ENCODE peak calls at places on chromosomes 16 and 17, in four cellular contexts. One of them, this sample, is unnamed.

GRCh38 chr17:55726440-55726839 is 3.8 kb upstream of the TMEM100 start:
- DNase-seq in HepG2: no peak
- DNase-seq in K562: no peak
- DNase-seq in GM12878: no peak
- DNase-seq in this sample: no peak

GRCh38 chr16:11689031-11689840 is 21.0 kb downstream of the SNN start:
- DNase-seq in HepG2: no peak
- DNase-seq in K562: no peak
- DNase-seq in GM12878: peak
- DNase-seq in this sample: no peak

GRCh38 chr16:86669937-86670772 is 91.8 kb downstream of the FOXL1 start:
- DNase-seq in GM12878: no peak
- DNase-seq in HepG2: no peak
- DNase-seq in K562: no peak
- DNase-seq in this sample: no peak

GRCh38 chr17:67441052-67441738 is 64.1 kb downstream of the PITPNC1 start:
- DNase-seq in GM12878: no peak
- DNase-seq in K562: no peak
- DNase-seq in HepG2: peak
- DNase-seq in this sample: no peak

GRCh38 chr16:84737658-84738057 is 37.9 kb downstream of the USP10 start:
- DNase-seq in GM12878: no peak
- DNase-seq in K562: no peak
- DNase-seq in HepG2: no peak
- DNase-seq in this sample: no peak

GRCh38 chr17:74525781-74526288 is 5.4 kb downstream of the CD300LB start:
- DNase-seq in GM12878: no peak
- DNase-seq in K562: no peak
- DNase-seq in HepG2: no peak
- DNase-seq in this sample: no peak

GRCh38 chr16:78505544-78506371 is 406.3 kb downstream of the WWOX start:
- DNase-seq in HepG2: peak
- DNase-seq in GM12878: no peak
- DNase-seq in K562: no peak
- DNase-seq in this sample: peak

GRCh38 chr17:10369239-10369638 is 3.6 kb downstream of the MYH13 start:
- DNase-seq in GM12878: no peak
- DNase-seq in HepG2: no peak
- DNase-seq in K562: no peak
- DNase-seq in this sample: no peak

GRCh38 chr17:59890720-59891119 is 2.0 kb downstream of the TUBD1 start:
- DNase-seq in K562: no peak
- DNase-seq in HepG2: peak
- DNase-seq in GM12878: no peak
- DNase-seq in this sample: no peak

GRCh38 chr17:41578971-41579370 is 7.1 kb upstream of the KRT9 start:
- DNase-seq in HepG2: no peak
- DNase-seq in K562: no peak
- DNase-seq in GM12878: no peak
- DNase-seq in this sample: no peak

GRCh38 chr16:80007216-80007615 is 406.7 kb upstream of the MAF start:
- DNase-seq in GM12878: no peak
- DNase-seq in K562: no peak
- DNase-seq in HepG2: no peak
- DNase-seq in this sample: no peak

GRCh38 chr17:41024702-41025101 is 2.3 kb downstream of the KRTAP1-5 start:
- DNase-seq in HepG2: no peak
- DNase-seq in GM12878: no peak
- DNase-seq in K562: no peak
- DNase-seq in this sample: no peak

GRCh38 chr17:8159459-8160223 is 3.1 kb downstream of the VAMP2 start:
- DNase-seq in GM12878: no peak
- DNase-seq in HepG2: no peak
- DNase-seq in K562: no peak
- DNase-seq in this sample: no peak

GRCh38 chr16:16042076-16042475 is 92.7 kb downstream of the ABCC1 start:
- DNase-seq in HepG2: no peak
- DNase-seq in GM12878: no peak
- DNase-seq in K562: no peak
- DNase-seq in this sample: no peak

GRCh38 chr17:41145261-41145660 is 4.4 kb downstream of the KRTAP4-5 start:
- DNase-seq in GM12878: no peak
- DNase-seq in HepG2: no peak
- DNase-seq in K562: no peak
- DNase-seq in this sample: no peak

GRCh38 chr16:28038401-28038800 is 25.1 kb downstream of the GSG1L start:
- DNase-seq in GM12878: no peak
- DNase-seq in K562: peak
- DNase-seq in HepG2: no peak
- DNase-seq in this sample: no peak

GRCh38 chr16:28042856-28043255 is 20.7 kb downstream of the GSG1L start:
- DNase-seq in GM12878: no peak
- DNase-seq in HepG2: no peak
- DNase-seq in K562: no peak
- DNase-seq in this sample: no peak

GRCh38 chr16:28039493-28039892 is 24.0 kb downstream of the GSG1L start:
- DNase-seq in GM12878: no peak
- DNase-seq in HepG2: no peak
- DNase-seq in K562: no peak
- DNase-seq in this sample: no peak

GRCh38 chr16:28040039-28040438 is 23.5 kb downstream of the GSG1L start:
- DNase-seq in HepG2: no peak
- DNase-seq in K562: no peak
- DNase-seq in GM12878: no peak
- DNase-seq in this sample: no peak

DNA sequence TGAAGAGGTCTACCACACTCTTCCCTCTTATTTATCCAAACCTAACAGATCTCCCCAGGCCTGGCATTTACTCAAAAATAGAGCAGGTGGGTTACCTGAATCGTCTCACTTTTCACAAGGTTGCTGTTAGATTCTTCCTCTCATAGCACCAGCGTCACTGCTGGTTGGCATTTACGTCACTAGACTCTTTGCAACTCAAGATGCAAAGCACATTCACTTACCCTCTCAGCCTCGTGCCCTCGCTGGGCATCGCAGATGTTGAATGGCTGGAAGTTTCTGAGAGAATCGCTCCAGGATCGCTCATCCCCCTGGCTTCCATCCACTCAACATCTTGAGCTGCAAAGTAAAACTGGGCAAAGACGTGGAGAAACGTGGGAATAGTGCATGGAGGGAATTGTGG is 21.9 kb downstream of the GSG1L start:
- DNase-seq in K562: no peak
- DNase-seq in GM12878: no peak
- DNase-seq in HepG2: no peak
- DNase-seq in this sample: no peak
- TF ChIP-seq USF2 in K562: no peak
- TF ChIP-seq USF2 in GM12878: no peak
- TF ChIP-seq USF2 in HepG2: no peak
- TF ChIP-seq USF2 in this sample: no peak

GRCh38 chr17:77354721-77355455 is 214.1 kb downstream of the SEC14L1 start:
- DNase-seq in K562: no peak
- DNase-seq in GM12878: no peak
- DNase-seq in HepG2: peak
- DNase-seq in this sample: no peak

GRCh38 chr17:77356690-77357201 is 216.0 kb downstream of the SEC14L1 start:
- DNase-seq in HepG2: no peak
- DNase-seq in GM12878: no peak
- DNase-seq in K562: no peak
- DNase-seq in this sample: no peak

GRCh38 chr17:77356109-77356689 is 215.4 kb downstream of the SEC14L1 start:
- DNase-seq in K562: peak
- DNase-seq in GM12878: no peak
- DNase-seq in HepG2: no peak
- DNase-seq in this sample: no peak

GRCh38 chr17:77361986-77362620 is 221.3 kb downstream of the SEC14L1 start:
- DNase-seq in HepG2: no peak
- DNase-seq in GM12878: no peak
- DNase-seq in K562: no peak
- DNase-seq in this sample: no peak

GRCh38 chr17:77358801-77359716 is 218.3 kb downstream of the SEC14L1 start:
- DNase-seq in GM12878: no peak
- DNase-seq in HepG2: no peak
- DNase-seq in K562: no peak
- DNase-seq in this sample: no peak
- TF ChIP-seq CREM in GM12878: no peak
- TF ChIP-seq CREM in HepG2: no peak
- TF ChIP-seq CREM in K562: no peak
- TF ChIP-seq CREM in this sample: no peak

GRCh38 chr16:19213885-19214284 is 45.8 kb downstream of the SYT17 start:
- DNase-seq in GM12878: no peak
- DNase-seq in HepG2: peak
- DNase-seq in K562: no peak
- DNase-seq in this sample: no peak
- TF ChIP-seq USF2 in GM12878: no peak
- TF ChIP-seq USF2 in HepG2: no peak
- TF ChIP-seq USF2 in K562: no peak
- TF ChIP-seq USF2 in this sample: no peak

GRCh38 chr17:80393491-80393890 is 21.5 kb upstream of the ENDOV start:
- DNase-seq in K562: no peak
- DNase-seq in HepG2: no peak
- DNase-seq in GM12878: no peak
- DNase-seq in this sample: no peak

GRCh38 chr17:80393961-80394360 is 21.0 kb upstream of the ENDOV start:
- DNase-seq in HepG2: no peak
- DNase-seq in GM12878: no peak
- DNase-seq in K562: no peak
- DNase-seq in this sample: no peak

GRCh38 chr17:80396680-80397387 is 18.1 kb upstream of the ENDOV start:
- DNase-seq in GM12878: no peak
- DNase-seq in K562: no peak
- DNase-seq in HepG2: no peak
- DNase-seq in this sample: no peak

GRCh38 chr17:80395402-80396151 is 19.4 kb upstream of the ENDOV start:
- DNase-seq in GM12878: no peak
- DNase-seq in K562: no peak
- DNase-seq in HepG2: no peak
- DNase-seq in this sample: no peak

DNA sequence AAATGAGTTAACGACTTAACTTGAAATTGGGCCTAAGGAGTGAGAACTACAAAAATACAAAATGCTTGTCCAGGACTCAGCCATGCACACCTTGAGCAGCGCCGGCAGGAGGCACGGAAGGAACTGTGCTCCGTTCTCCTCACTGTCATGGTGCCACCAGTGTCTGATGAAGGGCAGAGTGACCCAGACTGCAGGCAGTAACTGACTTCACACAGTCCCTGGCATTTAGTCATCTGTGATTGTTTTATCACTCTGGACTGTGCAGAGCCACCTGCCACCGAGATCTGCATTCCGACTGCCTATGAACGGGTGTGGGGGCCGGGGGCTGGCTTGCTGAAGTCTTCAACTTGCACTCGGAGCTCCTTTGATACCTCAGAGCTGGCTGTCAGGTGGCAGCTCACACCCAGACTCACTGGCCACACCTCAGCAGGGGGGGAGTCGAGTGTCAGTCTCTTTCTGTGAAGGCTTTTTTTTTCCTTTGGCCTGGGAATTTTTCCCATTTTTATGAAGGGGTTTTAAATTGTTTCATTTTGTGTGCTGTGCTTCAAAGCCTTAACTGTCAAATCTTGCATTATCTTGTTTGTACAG is 20.2 kb upstream of the ENDOV start:
- DNase-seq in GM12878: no peak
- DNase-seq in K562: no peak
- DNase-seq in HepG2: no peak
- DNase-seq in this sample: no peak
- TF ChIP-seq CREM in GM12878: no peak
- TF ChIP-seq CREM in K562: no peak
- TF ChIP-seq CREM in HepG2: no peak
- TF ChIP-seq CREM in this sample: no peak

GRCh38 chr17:27526603-27527002 is 70.4 kb downstream of the KSR1 start:
- DNase-seq in HepG2: no peak
- DNase-seq in K562: peak
- DNase-seq in GM12878: no peak
- DNase-seq in this sample: peak
- TF ChIP-seq USF2 in HepG2: no peak
- TF ChIP-seq USF2 in K562: no peak
- TF ChIP-seq USF2 in GM12878: no peak
- TF ChIP-seq USF2 in this sample: no peak

GRCh38 chr16:28202147-28202746 is 9.5 kb downstream of the XPO6 start:
- DNase-seq in HepG2: no peak
- DNase-seq in K562: peak
- DNase-seq in GM12878: no peak
- DNase-seq in this sample: no peak
- TF ChIP-seq CREM in HepG2: no peak
- TF ChIP-seq CREM in K562: peak
- TF ChIP-seq CREM in GM12878: peak
- TF ChIP-seq CREM in this sample: no peak

DNA sequence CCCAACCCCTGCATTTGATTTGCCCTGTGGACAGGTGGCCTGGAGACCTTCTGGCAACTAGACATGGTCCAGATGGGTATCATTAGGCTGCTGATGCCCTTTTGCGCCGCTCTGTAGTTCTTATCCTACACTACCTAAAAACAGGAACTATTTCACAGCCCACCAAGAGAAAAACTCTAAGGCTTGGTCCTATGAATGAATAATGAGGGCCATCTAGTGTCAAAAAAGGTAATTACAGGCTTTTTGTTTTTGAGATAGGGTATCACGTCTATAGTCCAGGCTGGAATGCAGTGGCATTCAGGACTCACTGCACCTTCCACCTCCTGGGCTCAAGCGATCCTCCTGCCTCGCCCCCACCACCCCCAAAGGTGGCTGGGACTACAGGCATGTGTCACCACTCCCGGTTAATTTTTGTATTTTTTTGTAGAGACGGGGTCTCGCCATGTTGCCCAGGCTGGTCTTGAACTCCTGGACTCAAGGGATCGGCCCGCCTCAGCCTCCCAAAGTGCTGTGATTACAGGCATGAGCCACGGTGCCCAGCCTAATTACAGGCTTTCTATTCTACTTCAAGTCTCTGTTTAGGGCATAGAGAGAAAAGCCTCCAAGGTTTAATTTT is 20.9 kb downstream of the COIL start:
- DNase-seq in K562: peak
- DNase-seq in GM12878: no peak
- DNase-seq in HepG2: peak
- DNase-seq in this sample: peak
- TF ChIP-seq USF2 in K562: no peak
- TF ChIP-seq USF2 in GM12878: no peak
- TF ChIP-seq USF2 in HepG2: no peak
- TF ChIP-seq USF2 in this sample: no peak

DNA sequence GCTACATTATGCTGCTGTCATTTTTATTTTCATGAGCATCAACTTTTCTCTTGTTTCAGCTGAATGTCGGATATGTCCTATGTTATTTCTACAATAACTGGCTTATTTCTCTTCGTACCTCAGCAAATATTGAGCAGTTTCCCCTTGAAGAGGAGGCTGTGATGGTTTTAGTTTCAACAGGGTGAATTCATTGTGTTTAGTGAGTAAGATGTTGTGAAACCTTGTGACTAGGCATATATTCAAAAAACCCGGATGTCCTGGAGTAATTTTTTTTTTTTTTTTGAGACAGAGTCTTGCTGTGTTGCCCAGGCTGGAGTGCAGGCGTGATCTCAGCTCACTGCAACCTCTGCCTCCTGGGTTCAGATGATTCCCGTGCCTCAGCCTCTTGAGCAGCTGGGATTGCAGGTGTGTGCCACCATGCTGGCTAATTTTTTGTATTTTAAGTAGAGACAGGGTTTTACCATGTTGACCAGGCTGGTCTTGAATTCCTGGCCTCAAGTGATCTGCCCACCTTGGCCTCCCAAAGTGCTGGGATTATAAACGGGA is 11.1 kb downstream of the CPD start:
- DNase-seq in GM12878: no peak
- DNase-seq in K562: no peak
- DNase-seq in HepG2: no peak
- DNase-seq in this sample: no peak
- TF ChIP-seq CREM in GM12878: no peak
- TF ChIP-seq CREM in K562: no peak
- TF ChIP-seq CREM in HepG2: no peak
- TF ChIP-seq CREM in this sample: no peak

This sample was measured in WTC11.